ENCODE peak calls at places on chromosome 10, in four cellular contexts. Y is HCT116, H is fibroblast of lung, E is PC-3. V is an unnamed sample.

GRCh38 chr10:73601486-73601921 is 10.4 kb upstream of the USP54 start:
- DNase-seq in H (peak; percentile 72), E (peak; percentile 100), Y (no peak), V (peak; percentile 55)

GRCh38 chr10:7474388-7474787 is 63.6 kb upstream of the SFMBT2 start:
- DNase-seq in Y (no peak), H (no peak), E (no peak), V (no peak)

GRCh38 chr10:83941189-83941588 is 198.1 kb upstream of the GHITM start:
- DNase-seq in E (no peak), H (no peak), Y (no peak), V (no peak)

GRCh38 chr10:3887885-3888476 is 103.0 kb upstream of the KLF6 start:
- DNase-seq in Y (no peak), H (peak; percentile 95), E (peak; percentile 64), V (peak; percentile 95)

GRCh38 chr10:68327889-68328786 is 3.7 kb upstream of the HNRNPH3 start:
- DNase-seq in Y (peak; percentile 16), E (no peak), H (peak; percentile 68), V (peak; percentile 66)

GRCh38 chr10:86688398-86688921 is 20.1 kb downstream of the LDB3 start:
- DNase-seq in H (peak; percentile 66), E (peak; percentile 62), Y (peak; percentile 54), V (peak; percentile 43)

GRCh38 chr10:119341236-119342016 is 134.1 kb downstream of the GRK5 start:
- DNase-seq in E (peak; percentile 39), H (peak; percentile 75), Y (no peak), V (peak; percentile 71)

GRCh38 chr10:29648983-29649268 is 14.2 kb upstream of the SVIL start:
- DNase-seq in H (peak; percentile 57), Y (no peak), E (peak; percentile 29), V (no peak)

GRCh38 chr10:133274751-133275682 is 1.7 kb downstream of the ADAM8 start:
- DNase-seq in E (peak; percentile 77), Y (no peak), H (peak; percentile 16), V (no peak)

GRCh38 chr10:121593676-121594075 is 4.6 kb downstream of the FGFR2 start:
- DNase-seq in E (no peak), Y (no peak), H (no peak), V (no peak)

GRCh38 chr10:9188022-9188810 is 1133.7 kb downstream of the GATA3 start:
- DNase-seq in Y (no peak), E (peak; percentile 66), H (no peak), V (no peak)

GRCh38 chr10:666237-667012 is 23.0 kb downstream of the DIP2C start:
- DNase-seq in E (no peak), Y (no peak), H (no peak), V (no peak)

GRCh38 chr10:116697816-116698215 is 44.5 kb downstream of the HSPA12A start:
- DNase-seq in H (no peak), E (no peak), Y (no peak), V (no peak)

GRCh38 chr10:84310470-84310869 is 17.9 kb upstream of the CCSER2 start:
- DNase-seq in Y (no peak), E (no peak), H (peak; percentile 80), V (peak; percentile 72)

GRCh38 chr10:11687357-11687771 is 54.8 kb upstream of the ECHDC3 start:
- DNase-seq in H (peak; percentile 51), Y (peak; percentile 32), E (peak; percentile 83), V (peak; percentile 35)

GRCh38 chr10:97539523-97540200 is 32.9 kb upstream of the ANKRD2 start:
- DNase-seq in E (peak; percentile 20), Y (no peak), H (peak; percentile 91), V (peak; percentile 85)

GRCh38 chr10:71782221-71782916 is 9.0 kb upstream of the VSIR start:
- DNase-seq in E (no peak), H (no peak), Y (no peak), V (no peak)

GRCh38 chr10:35635576-35635975 is 6.5 kb downstream of the FZD8 start:
- DNase-seq in E (peak; percentile 100), Y (peak; percentile 57), H (peak; percentile 50), V (peak; percentile 35)

GRCh38 chr10:84237199-84238051 is 3.9 kb downstream of the LRIT1 start:
- DNase-seq in H (no peak), Y (no peak), E (no peak), V (no peak)

GRCh38 chr10:77251297-77252013 is 386.2 kb downstream of the KCNMA1 start:
- DNase-seq in E (peak; percentile 92), Y (peak; percentile 13), H (peak; percentile 33), V (no peak)

GRCh38 chr10:7267142-7267541 is 143.7 kb downstream of the SFMBT2 start:
- DNase-seq in Y (no peak), E (no peak), H (no peak), V (no peak)

GRCh38 chr10:75782463-75783248 is 351.2 kb downstream of the LRMDA start:
- DNase-seq in Y (no peak), E (no peak), H (peak; percentile 9), V (no peak)

GRCh38 chr10:43259981-43260761 is 6.7 kb downstream of the RASGEF1A start:
- DNase-seq in Y (no peak), H (no peak), E (peak; percentile 25), V (no peak)

GRCh38 chr10:113053881-113054280 is 103.8 kb downstream of the TCF7L2 start:
- DNase-seq in E (no peak), Y (no peak), H (peak; percentile 81), V (peak; percentile 72)

GRCh38 chr10:3754727-3755439 is 30.1 kb downstream of the KLF6 start:
- DNase-seq in E (peak; percentile 86), H (peak; percentile 98), Y (peak; percentile 91), V (peak; percentile 98)

GRCh38 chr10:112475565-112476233 is 28.7 kb downstream of the VTI1A start:
- DNase-seq in H (peak; percentile 14), E (peak; percentile 40), Y (no peak), V (no peak)

GRCh38 chr10:82815680-82816079 is 940.7 kb downstream of the NRG3 start:
- DNase-seq in H (no peak), E (no peak), Y (no peak), V (no peak)

DNA sequence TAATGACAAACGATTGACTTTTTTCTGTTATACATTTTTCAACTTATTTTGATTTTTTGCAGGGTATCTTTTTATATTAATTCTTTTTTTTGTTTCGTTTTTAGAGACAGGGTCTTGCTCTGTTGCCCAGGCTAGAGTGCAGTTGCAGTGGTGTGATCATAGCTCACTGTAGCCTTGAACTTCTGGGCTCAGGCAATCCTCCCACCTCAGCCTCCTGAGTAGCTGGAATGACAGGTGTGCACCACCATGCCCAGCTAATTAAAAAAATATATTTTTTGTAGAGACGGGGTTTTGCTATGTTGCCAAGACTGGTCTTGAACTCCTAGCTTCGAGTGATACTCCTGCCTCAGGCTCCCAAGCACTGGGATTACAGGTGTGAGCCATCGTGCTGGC is 601.3 kb downstream of the PARD3 start:
- DNase-seq in H (no peak), E (no peak), Y (no peak), V (no peak)
- TF ChIP-seq EZH2 in H (no peak), E (no peak), Y (no peak), V (no peak)

GRCh38 chr10:93074597-93075368 is 1.1 kb downstream of the CYP26A1 start:
- DNase-seq in E (no peak), H (no peak), Y (no peak), V (no peak)
- TF ChIP-seq EZH2 in E (no peak), H (peak; percentile 94), Y (no peak), V (peak; percentile 97)

GRCh38 chr10:22332116-22332692 is 11.3 kb downstream of the BMI1 start:
- DNase-seq in H (no peak), E (no peak), Y (no peak), V (no peak)
- TF ChIP-seq EZH2 in H (no peak), E (no peak), Y (no peak), V (no peak)

DNA sequence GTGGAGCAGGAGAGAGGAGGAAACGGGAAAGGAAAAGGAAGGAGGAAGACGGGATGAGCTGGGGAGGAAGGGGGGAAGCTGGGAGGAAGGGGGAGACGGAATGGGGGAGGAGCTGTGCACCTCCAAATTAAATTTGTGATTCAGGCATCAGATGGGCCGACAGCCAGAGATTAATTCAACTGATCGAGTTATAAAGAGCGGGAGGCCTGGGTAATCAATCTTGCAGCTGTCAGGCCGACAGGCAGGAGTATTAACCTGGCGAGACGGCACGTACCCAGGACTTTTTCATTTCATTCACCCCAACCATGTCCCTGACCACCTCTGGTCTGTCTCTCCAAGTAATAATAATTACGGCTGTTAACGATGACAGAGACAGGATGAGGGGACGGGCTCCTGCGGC is 26.2 kb downstream of the KAZALD1 start:
- DNase-seq in H (no peak), E (no peak), Y (no peak), V (no peak)
- TF ChIP-seq EZH2 in H (no peak), E (no peak), Y (no peak), V (no peak)

GRCh38 chr10:15367296-15367830 is 3.7 kb downstream of the FAM171A1 start:
- DNase-seq in E (no peak), Y (no peak), H (no peak), V (no peak)

GRCh38 chr10:15368456-15368855 is 2.6 kb downstream of the FAM171A1 start:
- DNase-seq in H (no peak), Y (no peak), E (no peak), V (no peak)

GRCh38 chr10:15370741-15371701 is at the start of gene FAM171A1:
- DNase-seq in H (peak; percentile 52), Y (no peak), E (peak; percentile 40), V (peak; percentile 8)

GRCh38 chr10:15369642-15370211 is 1.4 kb downstream of the FAM171A1 start:
- DNase-seq in H (peak; percentile 11), Y (no peak), E (no peak), V (no peak)

DNA sequence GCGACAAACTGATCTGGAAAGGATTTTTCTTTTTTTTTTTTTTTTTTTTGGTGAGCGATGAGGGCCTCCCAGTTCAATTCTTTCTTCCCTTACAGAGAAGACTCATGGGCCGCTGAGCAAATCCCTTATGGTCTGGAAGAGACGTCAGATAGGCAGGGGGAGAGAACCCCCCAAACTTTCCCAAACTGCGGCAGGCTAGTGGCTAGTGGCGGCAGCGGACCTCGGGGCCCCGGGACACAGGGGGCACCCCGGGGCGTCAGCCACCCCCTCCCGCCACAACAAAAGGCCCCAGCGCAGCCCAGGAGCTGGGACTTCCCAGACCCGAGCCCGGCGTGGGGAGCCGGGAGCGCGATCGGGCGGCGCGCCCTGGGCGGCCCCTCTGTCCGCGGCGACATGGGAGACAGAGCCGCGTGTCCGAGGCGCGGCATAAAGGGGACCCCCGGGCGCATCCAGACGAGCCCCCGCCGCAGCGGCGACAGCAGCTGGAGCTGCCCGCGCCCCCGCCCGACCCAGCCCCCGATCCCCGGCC is 813 bp downstream of the FAM171A1 start:
- DNase-seq in H (peak; percentile 17), E (no peak), Y (no peak), V (no peak)
- TF ChIP-seq EZH2 in H (no peak), E (no peak), Y (no peak), V (no peak)

DNA sequence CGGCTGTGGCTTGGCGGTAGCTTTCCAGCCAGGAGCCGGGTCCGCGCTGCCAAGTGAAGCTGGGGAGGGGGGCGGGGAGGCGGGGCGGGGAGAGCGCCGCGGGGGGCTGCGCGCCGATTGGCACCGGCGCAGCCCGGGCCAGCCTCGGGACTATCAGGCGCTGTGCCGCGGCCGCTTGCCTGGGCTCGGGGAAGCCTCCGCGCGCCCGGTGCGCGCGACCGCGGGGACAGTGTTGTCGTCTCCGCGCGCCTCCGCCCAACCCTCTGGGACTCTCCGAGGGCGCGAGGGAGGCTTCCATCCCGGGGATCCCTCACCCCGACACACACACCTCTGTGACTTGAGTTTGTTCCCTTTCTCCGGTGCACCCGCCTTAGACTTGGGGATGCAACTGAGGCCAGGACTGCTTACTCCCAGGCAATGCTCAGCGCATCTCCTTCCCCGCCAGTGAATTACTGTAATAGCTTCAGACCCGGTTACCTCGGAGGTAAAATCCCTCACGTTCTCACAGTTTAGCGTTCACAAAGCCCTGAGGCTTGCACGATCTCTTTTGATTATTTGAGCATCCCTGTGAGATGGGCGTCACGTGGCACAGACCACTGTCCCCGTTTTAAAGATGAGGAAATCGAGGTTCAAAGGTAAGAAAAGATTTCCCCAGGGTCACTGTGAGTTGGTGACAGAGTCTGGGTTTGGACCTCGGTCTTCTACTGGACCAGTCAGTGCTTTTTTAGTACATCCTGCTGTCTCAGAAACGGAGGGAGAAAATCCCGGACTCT is at the start of gene NKX1-2:
- DNase-seq in H (no peak), Y (peak; percentile 18), E (no peak), V (no peak)
- TF ChIP-seq EZH2 in H (peak; percentile 93), Y (no peak), E (no peak), V (peak; percentile 19)

V was measured in astrocyte.